ENCODE peak calls at places on chromosomes 5 and 9, in six cellular contexts. M is aorta; C is HepG2; P is left lung; B is Right ventricle myocardium superior; D is activated CD8-positive, alpha-beta memory T cell treated with anti-CD3 and anti-CD28 coated beads, Interleukin-2, amount 10 ng/mL, durations not matched to agents 7 days and 5 days. N is an unnamed sample.

GRCh38 chr5:43917925-43918324 is 314.9 kb downstream of the NNT start:
- ATAC-seq in M (no peak), C (no peak), P (no peak), B (no peak), D (no peak), N (no peak)

GRCh38 chr5:123700624-123701023 is 188.6 kb downstream of the CSNK1G3 start:
- ATAC-seq in M (peak), C (no peak), P (peak), B (peak), D (no peak), N (peak)

GRCh38 chr5:44875661-44876250 is 67.0 kb downstream of the MRPS30 start:
- ATAC-seq in M (no peak), C (no peak), P (peak), B (no peak), D (peak), N (peak)

GRCh38 chr9:129225815-129226214 is 47.8 kb upstream of the IER5L start:
- ATAC-seq in M (peak), C (no peak), P (peak), B (peak), D (peak), N (peak)

GRCh38 chr5:40410939-40411635 is 268.6 kb upstream of the PTGER4 start:
- ATAC-seq in M (peak), C (no peak), P (peak), B (peak), D (no peak), N (peak)

GRCh38 chr5:151577566-151577965 is 13.6 kb downstream of the FAT2 start:
- ATAC-seq in M (no peak), C (no peak), P (peak), B (peak), D (no peak), N (no peak)

GRCh38 chr9:96048116-96048953 is 172.8 kb downstream of the ERCC6L2 start:
- ATAC-seq in M (peak), C (peak), P (peak), B (peak), D (no peak), N (no peak)

GRCh38 chr5:145829708-145830361 is 5.3 kb downstream of the PRELID2 start:
- ATAC-seq in M (no peak), C (no peak), P (no peak), B (no peak), D (no peak), N (no peak)

GRCh38 chr5:173011602-173012001 is 28.0 kb downstream of the ATP6V0E1 start:
- ATAC-seq in M (no peak), C (no peak), P (peak), B (no peak), D (no peak), N (no peak)

GRCh38 chr9:3850083-3850482 is 324.3 kb upstream of the RFX3 start:
- ATAC-seq in M (no peak), C (no peak), P (no peak), B (no peak), D (no peak), N (no peak)

GRCh38 chr5:37153661-37154060 is 95.5 kb downstream of the CPLANE1 start:
- ATAC-seq in M (no peak), C (no peak), P (no peak), B (no peak), D (no peak), N (no peak)

GRCh38 chr9:6198251-6198650 is 17.4 kb upstream of the IL33 start:
- ATAC-seq in M (no peak), C (no peak), P (peak), B (no peak), D (no peak), N (no peak)

GRCh38 chr9:83020327-83020726 is 42.6 kb downstream of the RASEF start:
- ATAC-seq in M (no peak), C (no peak), P (no peak), B (no peak), D (no peak), N (no peak)

N was measured in esophagus mucosa.